ENCODE peak calls at places on chromosome 5, in eight cellular contexts. F is PC-3, S is HepG2, M is PC-9, K is K562, N is mammary epithelial cell, Z is fibroblast of lung, H is A673. W is an unnamed sample.

GRCh38 chr5:72092074-72092473 is 15.2 kb upstream of the MAP1B start:
- DNase-seq in F (no peak), H (no peak), K (no peak), Z (no peak), S (no peak), M (no peak), N (no peak), W (no peak)

GRCh38 chr5:135032613-135033025 is 1.4 kb downstream of the PITX1 start:
- DNase-seq in Z (no peak), H (no peak), M (no peak), K (no peak), S (no peak), N (no peak), F (no peak), W (no peak)

GRCh38 chr5:150298701-150299451 is 3.8 kb downstream of the ARSI start:
- DNase-seq in K (no peak), F (peak), S (no peak), M (no peak), Z (peak), N (peak), H (peak), W (peak)

GRCh38 chr5:29229461-29229860 is 1964.0 kb upstream of the CDH6 start:
- DNase-seq in K (no peak), F (no peak), Z (no peak), H (no peak), S (no peak), N (no peak), M (no peak), W (no peak)

GRCh38 chr5:139474815-139475791 is 4.3 kb downstream of the SMIM33 start:
- DNase-seq in K (peak), H (peak), S (no peak), F (no peak), Z (peak), M (no peak), N (no peak), W (no peak)

GRCh38 chr5:83590966-83591365 is 119.4 kb downstream of the VCAN start:
- DNase-seq in Z (peak), F (no peak), S (no peak), M (no peak), H (no peak), K (no peak), N (no peak), W (no peak)

GRCh38 chr5:96776606-96777005 is 31.1 kb downstream of the ERAP1 start:
- DNase-seq in Z (no peak), H (no peak), S (no peak), F (no peak), K (no peak), N (no peak), M (no peak), W (no peak)

GRCh38 chr5:76439201-76439600 is 36.1 kb downstream of the IQGAP2 start:
- DNase-seq in Z (no peak), S (no peak), M (no peak), H (no peak), N (no peak), F (no peak), K (no peak), W (no peak)

GRCh38 chr5:10145922-10146321 is 103.8 kb downstream of the ATPSCKMT start:
- DNase-seq in S (peak), Z (peak), F (peak), K (no peak), M (peak), N (peak), H (peak), W (no peak)

GRCh38 chr5:174115226-174115625 is 69.7 kb downstream of the NSG2 start:
- DNase-seq in K (no peak), H (no peak), S (no peak), M (no peak), N (no peak), Z (no peak), F (no peak), W (no peak)

GRCh38 chr5:178460174-178460573 is 130.0 kb downstream of the COL23A1 start:
- DNase-seq in N (no peak), F (no peak), K (no peak), H (no peak), M (no peak), Z (no peak), S (no peak), W (no peak)

GRCh38 chr5:118033686-118034338 is 954.5 kb downstream of the DTWD2 start:
- DNase-seq in K (no peak), Z (no peak), H (no peak), M (no peak), S (no peak), N (no peak), F (no peak), W (no peak)

GRCh38 chr5:94433393-94434149 is 184.8 kb downstream of the KIAA0825 start:
- DNase-seq in Z (peak), H (peak), S (peak), K (no peak), F (peak), M (peak), N (peak), W (no peak)

GRCh38 chr5:87411586-87412416 is 929 bp downstream of the CCNH start:
- DNase-seq in M (no peak), Z (peak), N (peak), H (peak), F (peak), K (peak), S (peak), W (peak)

GRCh38 chr5:126594676-126595485 is at the start of gene ALDH7A1:
- DNase-seq in M (peak), H (peak), F (peak), S (peak), K (peak), Z (peak), N (peak), W (peak)

GRCh38 chr5:67065237-67065636 is 131.4 kb downstream of the CD180 start:
- DNase-seq in F (no peak), Z (no peak), M (no peak), K (no peak), S (no peak), N (no peak), H (no peak), W (peak)

GRCh38 chr5:96870094-96871021 is 5.9 kb upstream of the ERAP2 start:
- DNase-seq in S (no peak), M (no peak), Z (no peak), K (no peak), N (peak), H (no peak), F (peak), W (no peak)

GRCh38 chr5:111774525-111774924 is 17.5 kb upstream of the NREP start:
- DNase-seq in H (peak), S (no peak), N (peak), Z (peak), M (peak), K (no peak), F (peak), W (peak)

GRCh38 chr5:55853818-55854217 is 2.7 kb downstream of the IL31RA start:
- DNase-seq in Z (peak), F (peak), S (no peak), K (no peak), H (peak), N (no peak), M (no peak), W (no peak)

GRCh38 chr5:167819406-167819805 is 472.0 kb upstream of the WWC1 start:
- DNase-seq in Z (no peak), S (no peak), F (no peak), K (no peak), H (no peak), M (no peak), N (peak), W (no peak)

GRCh38 chr5:91272858-91273257 is 110.3 kb downstream of the ARRDC3 start:
- DNase-seq in M (no peak), F (peak), K (peak), Z (no peak), S (peak), N (no peak), H (no peak), W (no peak)

GRCh38 chr5:14486486-14486885 is 95.1 kb upstream of the OTULINL start:
- DNase-seq in K (no peak), F (no peak), H (no peak), M (no peak), Z (no peak), S (no peak), N (no peak), W (no peak)

GRCh38 chr5:647311-647710 is 35.2 kb downstream of the CEP72 start:
- DNase-seq in F (no peak), Z (no peak), M (no peak), K (no peak), N (no peak), S (no peak), H (no peak), W (no peak)

GRCh38 chr5:95155888-95156287 is 129.0 kb downstream of the MCTP1 start:
- DNase-seq in N (no peak), F (no peak), H (no peak), K (no peak), S (peak), Z (no peak), M (no peak), W (no peak)

GRCh38 chr5:155389498-155389897 is 375.9 kb downstream of the KIF4B start:
- DNase-seq in Z (no peak), N (no peak), M (no peak), F (no peak), K (no peak), H (no peak), S (no peak), W (no peak)

GRCh38 chr5:169581580-169582227 is 1.9 kb upstream of the SPDL1 start:
- DNase-seq in F (peak), M (no peak), N (peak), K (peak), H (peak), Z (peak), S (peak), W (peak)

GRCh38 chr5:150137997-150138396 is 17.6 kb downstream of the PDGFRB start:
- DNase-seq in Z (peak), H (no peak), S (peak), K (no peak), M (no peak), F (no peak), N (no peak), W (no peak)

DNA sequence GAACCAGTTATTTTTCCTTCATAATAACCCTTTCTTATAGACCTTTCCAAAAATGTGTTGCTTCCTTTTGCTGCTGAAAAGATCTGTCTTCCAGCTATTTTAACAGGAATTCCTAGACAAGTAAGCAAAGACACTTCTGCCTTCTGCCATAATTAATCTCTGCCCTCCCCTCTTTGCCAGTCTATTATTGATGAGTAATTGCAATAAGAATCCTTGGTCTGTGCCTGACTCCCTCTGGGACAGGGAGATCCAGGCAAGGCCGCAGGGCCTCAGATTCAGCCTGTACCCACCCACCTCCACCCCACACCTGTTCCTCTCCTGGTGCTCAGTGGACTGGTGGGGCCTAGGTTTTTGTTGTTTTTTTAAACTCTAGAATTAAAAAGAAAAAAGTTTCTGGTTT is 8.3 kb downstream of the FOXD1 start:
- DNase-seq in M (no peak), K (no peak), F (no peak), S (no peak), Z (no peak), H (no peak), N (no peak), W (no peak)
- TF ChIP-seq EZH2 in M (no peak), K (no peak), F (no peak), S (no peak), Z (no peak), H (no peak), N (no peak), W (no peak)

GRCh38 chr5:115815006-115815692 is 1.3 kb downstream of the CDO1 start:
- DNase-seq in F (no peak), H (no peak), M (no peak), S (no peak), K (no peak), Z (peak), N (no peak), W (no peak)
- TF ChIP-seq EZH2 in F (no peak), H (no peak), M (no peak), S (no peak), K (no peak), Z (no peak), N (no peak), W (peak)

GRCh38 chr5:120174089-120174488 is 290.0 kb upstream of the PRR16 start:
- DNase-seq in H (no peak), N (no peak), S (no peak), F (no peak), M (no peak), Z (no peak), K (no peak), W (no peak)

DNA sequence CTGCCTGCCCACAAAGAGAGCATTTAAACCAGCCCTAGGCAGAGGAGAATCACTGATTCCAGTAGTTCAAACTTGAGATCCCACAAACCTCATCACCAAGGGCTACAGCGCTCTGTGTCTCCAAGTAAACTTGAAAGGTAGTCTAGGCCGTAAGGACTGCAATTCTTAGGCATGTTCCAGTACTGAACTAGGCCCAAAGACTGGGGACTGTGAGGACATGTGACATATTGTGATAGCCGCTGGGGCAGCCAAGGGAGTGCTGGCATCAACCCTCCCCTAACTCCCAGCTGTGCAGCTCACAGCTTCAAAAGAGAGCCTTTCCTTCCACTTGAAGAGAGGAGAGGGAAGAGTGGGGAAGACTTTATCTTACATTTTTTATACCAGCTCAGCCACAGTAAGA is 291.0 kb upstream of the PRR16 start:
- DNase-seq in F (no peak), S (no peak), M (no peak), N (no peak), Z (no peak), K (no peak), H (no peak), W (no peak)
- TF ChIP-seq EZH2 in F (no peak), S (no peak), M (no peak), N (no peak), Z (no peak), K (no peak), H (no peak), W (no peak)

DNA sequence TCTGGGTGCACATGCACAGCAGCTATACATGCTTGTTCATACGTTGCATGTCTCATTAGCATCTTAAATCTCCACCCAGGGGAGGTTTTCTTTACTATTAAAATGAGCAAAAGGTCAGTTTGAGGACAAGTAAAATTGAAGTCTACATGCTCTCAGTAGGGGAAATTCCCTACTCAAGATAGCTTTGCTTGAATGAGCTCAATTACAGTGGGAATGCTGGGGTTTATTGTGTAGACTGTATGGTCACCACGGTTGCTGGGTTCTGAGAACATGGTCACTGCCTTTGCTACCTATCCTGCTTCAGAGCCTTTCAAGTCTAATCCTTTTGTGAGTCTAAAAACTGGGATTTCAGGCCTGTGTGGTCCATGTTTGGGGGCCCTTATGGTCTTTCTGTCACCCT is 60.7 kb downstream of the RGS7BP start:
- DNase-seq in Z (no peak), K (no peak), S (no peak), H (no peak), N (no peak), F (no peak), M (no peak), W (no peak)
- TF ChIP-seq EZH2 in Z (no peak), K (no peak), S (no peak), H (no peak), N (no peak), F (no peak), M (no peak), W (no peak)

GRCh38 chr5:38258319-38259061 is at the start of gene EGFLAM:
- DNase-seq in K (peak), S (no peak), M (no peak), Z (peak), H (peak), N (peak), F (no peak), W (peak)
- TF ChIP-seq EZH2 in K (no peak), S (no peak), M (no peak), Z (peak), H (peak), N (no peak), F (peak), W (peak)